ENCODE peak calls at places on chromosomes 13 and 19, in five cellular contexts. C is psoas muscle, R is HAP-1, E is tibial artery, J is ovary. U is an unnamed sample.
A peak's percentile ranks its signal among the peaks of the same experiment; 100 is the strongest.

GRCh38 chr19:29658221-29658991 is 6.9 kb upstream of the PLEKHF1 start:
- DNase-seq in R (no peak), C (no peak), J (no peak), E (no peak), U (no peak)

GRCh38 chr13:110425444-110425780 is 118.3 kb downstream of the COL4A2 start:
- DNase-seq in R (no peak), E (no peak), J (no peak), C (no peak), U (no peak)

GRCh38 chr13:97124237-97124636 is 97.9 kb upstream of the MBNL2 start:
- DNase-seq in C (no peak), R (no peak), J (no peak), E (no peak), U (no peak)

GRCh38 chr13:92682832-92683517 is 543.6 kb upstream of the GPC6 start:
- DNase-seq in J (no peak), R (no peak), E (no peak), C (no peak), U (no peak)

GRCh38 chr19:4523306-4524110 is 5.2 kb upstream of the PLIN4 start:
- DNase-seq in E (no peak), C (peak; percentile 71), J (peak; percentile 59), R (peak; percentile 11), U (no peak)

GRCh38 chr13:110524484-110525254 is 36.9 kb downstream of the RAB20 start:
- DNase-seq in C (peak; percentile 51), J (no peak), R (no peak), E (peak; percentile 89), U (no peak)

GRCh38 chr13:61410669-61411297 is 4.9 kb downstream of the PCDH20 start:
- DNase-seq in J (no peak), E (no peak), R (peak; percentile 43), C (no peak), U (no peak)

GRCh38 chr13:97133955-97134354 is 88.2 kb upstream of the MBNL2 start:
- DNase-seq in R (no peak), J (no peak), E (no peak), C (no peak), U (no peak)

GRCh38 chr13:102944821-102945220 is 99.0 kb downstream of the ERCC5 start:
- DNase-seq in R (no peak), J (no peak), C (no peak), E (no peak), U (no peak)

GRCh38 chr13:94178625-94179244 is 300.7 kb downstream of the DCT start:
- DNase-seq in J (no peak), R (no peak), E (no peak), C (no peak), U (no peak)

GRCh38 chr19:13882419-13882795 is 5.5 kb downstream of the NANOS3 start:
- DNase-seq in E (no peak), R (no peak), J (no peak), C (no peak), U (no peak)

GRCh38 chr19:40601061-40601973 is at the start of gene LTBP4:
- DNase-seq in E (peak; percentile 88), C (peak; percentile 62), J (peak; percentile 88), R (no peak), U (peak; percentile 78)

GRCh38 chr13:22740264-22740663 is 440.5 kb upstream of the SGCG start:
- DNase-seq in C (no peak), R (no peak), J (no peak), E (no peak), U (no peak)

GRCh38 chr19:13143135-13143534 is 7.0 kb downstream of the STX10 start:
- DNase-seq in J (no peak), C (no peak), R (no peak), E (no peak), U (no peak)

GRCh38 chr13:98484289-98485219 is 92.4 kb downstream of the STK24 start:
- DNase-seq in J (peak; percentile 64), E (peak; percentile 95), R (peak; percentile 45), C (peak; percentile 82), U (peak; percentile 88)

GRCh38 chr19:23145617-23146415 is 29.0 kb downstream of the ZNF730 start:
- DNase-seq in C (no peak), J (no peak), E (no peak), R (no peak), U (no peak)

GRCh38 chr19:48568345-48568886 is 16.4 kb downstream of the SULT2B1 start:
- DNase-seq in J (peak; percentile 58), C (peak; percentile 93), E (peak; percentile 89), R (no peak), U (peak; percentile 95)

GRCh38 chr13:30303269-30303668 is 4.1 kb downstream of the KATNAL1 start:
- DNase-seq in C (no peak), R (no peak), E (no peak), J (no peak), U (no peak)

GRCh38 chr13:48265217-48265815 is 32.3 kb downstream of the ITM2B start:
- DNase-seq in C (no peak), J (no peak), E (no peak), R (no peak), U (no peak)

GRCh38 chr19:57421037-57421436 is 10.1 kb downstream of the ZNF17 start:
- DNase-seq in R (no peak), C (no peak), E (no peak), J (no peak), U (no peak)

DNA sequence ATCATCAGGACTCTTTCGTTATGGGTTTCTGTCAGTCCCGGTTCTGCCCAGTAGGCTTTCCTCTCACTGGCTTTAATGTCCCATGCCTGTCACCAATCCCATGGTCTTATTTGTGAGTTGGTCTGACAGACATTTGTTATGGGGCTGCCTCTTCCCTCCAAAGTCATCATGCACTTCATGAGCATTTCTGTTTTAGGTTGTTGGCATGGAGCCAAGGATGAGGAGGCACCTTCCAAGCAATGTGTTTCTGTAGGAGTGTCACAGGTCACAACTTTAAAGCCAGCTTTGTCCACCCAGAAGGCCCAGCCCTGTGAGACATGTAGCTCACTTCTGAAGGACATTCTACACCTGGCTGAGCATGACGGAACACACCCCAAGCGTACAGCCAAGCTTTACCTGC is 8.5 kb downstream of the ZNF17 start:
- DNase-seq in R (no peak), J (no peak), C (no peak), E (no peak), U (no peak)
- H3K9me3 ChIP-seq in R (peaks cover 7% of the 10 kb centered on the region), J (peaks cover 68% of the 10 kb centered on the region), C (peaks cover 54% of the 10 kb centered on the region), E (peaks cover 95% of the 10 kb centered on the region), U (peaks cover 34% of the 10 kb centered on the region)

DNA sequence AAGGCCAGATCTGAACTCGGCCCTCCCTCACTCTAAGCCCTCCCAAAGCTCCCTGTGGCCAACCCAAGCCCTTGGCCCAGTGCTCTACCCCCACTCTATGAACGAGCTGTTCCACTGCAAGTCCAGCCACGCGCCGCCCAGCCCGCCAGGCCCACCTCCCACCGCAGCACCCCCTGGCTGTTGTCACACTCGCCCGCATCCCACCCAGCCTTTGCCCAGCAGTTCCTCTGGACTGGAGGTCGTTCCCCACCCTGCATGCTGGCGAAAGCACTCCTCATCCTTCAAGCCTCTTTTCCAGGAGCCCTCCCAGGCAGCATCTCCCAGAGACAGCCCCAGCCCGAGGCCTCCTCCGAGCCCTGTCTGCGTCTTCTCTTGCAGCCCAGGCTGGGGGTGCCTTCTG is 33.1 kb upstream of the ONECUT3 start:
- DNase-seq in R (no peak), E (no peak), C (no peak), J (no peak), U (no peak)
- H3K27me3 ChIP-seq in R (peaks cover 8% of the 10 kb centered on the region), E (peaks cover 89% of the 10 kb centered on the region), C (no peaks in the 10 kb centered on the region), J (no peaks in the 10 kb centered on the region), U (no peaks in the 10 kb centered on the region)

DNA sequence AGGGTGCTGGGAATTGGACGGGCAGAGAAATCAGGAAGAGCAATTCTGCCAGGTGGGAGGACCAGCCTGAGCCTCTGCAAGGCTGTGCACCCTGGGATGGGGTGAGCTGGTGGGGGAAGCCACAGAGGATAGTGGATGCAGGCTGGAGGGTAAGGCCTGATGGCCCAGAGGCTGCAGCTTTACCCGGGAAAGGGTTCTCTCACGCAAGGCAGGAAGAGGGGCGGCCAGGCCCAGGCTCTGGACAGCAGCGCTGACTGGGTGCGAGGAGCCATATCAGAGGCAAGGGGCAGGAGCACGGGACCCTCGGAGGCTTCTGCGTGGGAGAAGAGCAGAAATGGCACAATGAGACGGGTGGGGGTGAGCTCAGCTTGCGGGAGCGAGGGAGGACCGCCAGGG is 104.6 kb downstream of the SOX1 start:
- DNase-seq in C (no peak), J (no peak), E (no peak), R (no peak), U (no peak)
- H3K9me3 ChIP-seq in C (peaks cover 3% of the 10 kb centered on the region), J (no peaks in the 10 kb centered on the region), E (peaks cover 7% of the 10 kb centered on the region), R (no peaks in the 10 kb centered on the region), U (peaks cover 6% of the 10 kb centered on the region)

GRCh38 chr19:47415953-47416666 is 3.2 kb downstream of the MEIS3 start:
- DNase-seq in R (no peak), J (no peak), E (no peak), C (no peak), U (no peak)

GRCh38 chr19:47414469-47414868 is 4.9 kb downstream of the MEIS3 start:
- DNase-seq in E (no peak), R (no peak), C (no peak), J (no peak), U (no peak)

GRCh38 chr19:47416667-47417033 is 2.7 kb downstream of the MEIS3 start:
- DNase-seq in C (no peak), E (no peak), J (no peak), R (no peak), U (no peak)

GRCh38 chr19:47411101-47411500 is 8.2 kb downstream of the MEIS3 start:
- DNase-seq in J (no peak), C (no peak), R (no peak), E (no peak), U (no peak)

DNA sequence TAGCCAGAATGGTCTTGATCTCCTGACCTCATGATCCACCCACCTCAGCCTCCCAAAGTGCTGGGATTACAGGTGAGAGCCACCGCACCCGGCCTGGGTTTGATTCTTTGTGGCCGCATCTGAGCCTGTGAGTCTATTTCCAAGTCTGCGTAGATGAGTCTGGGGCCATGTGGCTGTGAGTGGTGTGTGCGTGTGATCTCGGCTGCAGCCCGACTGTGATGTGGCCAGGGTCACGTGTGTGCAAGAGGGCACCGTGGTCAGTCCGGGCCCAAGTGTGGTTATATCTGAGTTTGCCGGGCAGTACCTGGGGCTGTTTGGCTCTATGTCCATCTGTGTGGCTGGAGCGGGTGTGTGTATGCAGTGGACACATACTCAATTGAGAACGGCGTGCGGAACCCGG is 5.4 kb downstream of the MEIS3 start:
- DNase-seq in J (no peak), E (no peak), R (no peak), C (no peak), U (no peak)
- H3K27me3 ChIP-seq in J (no peaks in the 10 kb centered on the region), E (peaks cover 54% of the 10 kb centered on the region), R (no peaks in the 10 kb centered on the region), C (no peaks in the 10 kb centered on the region), U (no peaks in the 10 kb centered on the region)

GRCh38 chr19:49772850-49773432 is 6.1 kb downstream of the AP2A1 start:
- DNase-seq in E (no peak), C (no peak), J (no peak), R (no peak), U (no peak)

GRCh38 chr19:49774969-49775368 is 8.2 kb downstream of the AP2A1 start:
- DNase-seq in R (no peak), E (no peak), C (no peak), J (no peak), U (no peak)

GRCh38 chr19:49773663-49774305 is 7.0 kb downstream of the AP2A1 start:
- DNase-seq in R (no peak), J (no peak), E (no peak), C (no peak), U (no peak)

GRCh38 chr19:49775742-49776370 is 9.1 kb downstream of the AP2A1 start:
- DNase-seq in E (no peak), C (no peak), J (no peak), R (no peak), U (no peak)

DNA sequence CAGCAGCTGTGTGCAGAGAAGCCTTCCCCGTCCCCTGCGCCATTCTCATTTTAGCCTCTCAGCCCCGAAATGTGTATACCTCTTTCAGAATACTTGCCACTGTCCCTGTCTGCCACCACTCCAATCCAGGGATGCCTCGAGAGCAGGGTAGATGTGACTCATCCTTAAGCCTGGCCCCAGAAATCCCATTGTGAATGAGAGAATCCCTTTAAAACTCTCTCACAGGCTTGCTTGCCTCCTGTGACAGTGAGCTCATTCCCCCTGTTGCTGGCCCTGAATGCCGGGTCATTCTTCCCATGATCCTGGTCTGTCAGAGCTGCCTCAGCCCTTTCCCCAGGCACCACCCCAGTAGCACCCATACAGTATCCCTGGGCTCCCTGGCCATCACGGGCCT is 9.6 kb downstream of the AP2A1 start:
- DNase-seq in C (no peak), R (no peak), J (no peak), E (no peak), U (no peak)
- H3K9me3 ChIP-seq in C (no peaks in the 10 kb centered on the region), R (no peaks in the 10 kb centered on the region), J (no peaks in the 10 kb centered on the region), E (no peaks in the 10 kb centered on the region), U (no peaks in the 10 kb centered on the region)

U was measured in aorta.